ENCODE peak calls at places on chromosome 9, in six cellular contexts. One of them, this sample, is unnamed.
A peak's percentile ranks its signal among the peaks of the same experiment; 100 is the strongest.

GRCh38 chr9:38274746-38275250 is 117.7 kb upstream of the ALDH1B1 start:
- DNase-seq in cardiac fibroblast: no peak
- DNase-seq in astrocyte of the spinal cord: peak; percentile 45
- DNase-seq in stimulated activated CD4-positive, alpha-beta T cell treated with anti-CD3 and anti-CD28 coated beads, Interleukin-2, amount 100 ng/mL, for 48 hours: no peak
- DNase-seq in hippocampal formation: no peak
- DNase-seq in activated naive CD8-positive, alpha-beta T cell treated with anti-CD3 and anti-CD28 coated beads for 36 hours: no peak
- DNase-seq in this sample: no peak

GRCh38 chr9:133527444-133527920 is 2.7 kb upstream of the MYMK start:
- DNase-seq in cardiac fibroblast: peak; percentile 66
- DNase-seq in astrocyte of the spinal cord: no peak
- DNase-seq in stimulated activated CD4-positive, alpha-beta T cell treated with anti-CD3 and anti-CD28 coated beads, Interleukin-2, amount 100 ng/mL, for 48 hours: no peak
- DNase-seq in hippocampal formation: no peak
- DNase-seq in activated naive CD8-positive, alpha-beta T cell treated with anti-CD3 and anti-CD28 coated beads for 36 hours: no peak
- DNase-seq in this sample: no peak

GRCh38 chr9:36928670-36929349 is 105.3 kb downstream of the PAX5 start:
- DNase-seq in cardiac fibroblast: peak; percentile 75
- DNase-seq in astrocyte of the spinal cord: peak; percentile 76
- DNase-seq in stimulated activated CD4-positive, alpha-beta T cell treated with anti-CD3 and anti-CD28 coated beads, Interleukin-2, amount 100 ng/mL, for 48 hours: peak; percentile 19
- DNase-seq in hippocampal formation: no peak
- DNase-seq in activated naive CD8-positive, alpha-beta T cell treated with anti-CD3 and anti-CD28 coated beads for 36 hours: peak; percentile 21
- DNase-seq in this sample: peak; percentile 41

GRCh38 chr9:70475211-70475610 is 60.8 kb upstream of the KLF9 start:
- DNase-seq in cardiac fibroblast: no peak
- DNase-seq in astrocyte of the spinal cord: no peak
- DNase-seq in stimulated activated CD4-positive, alpha-beta T cell treated with anti-CD3 and anti-CD28 coated beads, Interleukin-2, amount 100 ng/mL, for 48 hours: no peak
- DNase-seq in hippocampal formation: no peak
- DNase-seq in activated naive CD8-positive, alpha-beta T cell treated with anti-CD3 and anti-CD28 coated beads for 36 hours: no peak
- DNase-seq in this sample: no peak

GRCh38 chr9:136629879-136630661 is 32.6 kb upstream of the EGFL7 start:
- DNase-seq in cardiac fibroblast: peak; percentile 63
- DNase-seq in astrocyte of the spinal cord: peak; percentile 36
- DNase-seq in stimulated activated CD4-positive, alpha-beta T cell treated with anti-CD3 and anti-CD28 coated beads, Interleukin-2, amount 100 ng/mL, for 48 hours: peak; percentile 54
- DNase-seq in hippocampal formation: no peak
- DNase-seq in activated naive CD8-positive, alpha-beta T cell treated with anti-CD3 and anti-CD28 coated beads for 36 hours: peak; percentile 71
- DNase-seq in this sample: peak; percentile 9

GRCh38 chr9:88077071-88077617 is 61.1 kb downstream of the SPATA31C2 start:
- DNase-seq in cardiac fibroblast: no peak
- DNase-seq in astrocyte of the spinal cord: no peak
- DNase-seq in stimulated activated CD4-positive, alpha-beta T cell treated with anti-CD3 and anti-CD28 coated beads, Interleukin-2, amount 100 ng/mL, for 48 hours: no peak
- DNase-seq in hippocampal formation: no peak
- DNase-seq in activated naive CD8-positive, alpha-beta T cell treated with anti-CD3 and anti-CD28 coated beads for 36 hours: no peak
- DNase-seq in this sample: no peak

GRCh38 chr9:130302785-130303612 is 37.4 kb downstream of the HMCN2 start:
- DNase-seq in cardiac fibroblast: no peak
- DNase-seq in astrocyte of the spinal cord: no peak
- DNase-seq in stimulated activated CD4-positive, alpha-beta T cell treated with anti-CD3 and anti-CD28 coated beads, Interleukin-2, amount 100 ng/mL, for 48 hours: no peak
- DNase-seq in hippocampal formation: no peak
- DNase-seq in activated naive CD8-positive, alpha-beta T cell treated with anti-CD3 and anti-CD28 coated beads for 36 hours: no peak
- DNase-seq in this sample: no peak

GRCh38 chr9:131579789-131580211 is 34.5 kb downstream of the PRRT1B start:
- DNase-seq in cardiac fibroblast: no peak
- DNase-seq in astrocyte of the spinal cord: no peak
- DNase-seq in stimulated activated CD4-positive, alpha-beta T cell treated with anti-CD3 and anti-CD28 coated beads, Interleukin-2, amount 100 ng/mL, for 48 hours: no peak
- DNase-seq in hippocampal formation: no peak
- DNase-seq in activated naive CD8-positive, alpha-beta T cell treated with anti-CD3 and anti-CD28 coated beads for 36 hours: no peak
- DNase-seq in this sample: no peak

GRCh38 chr9:109753308-109753707 is 26.7 kb upstream of the PALM2AKAP2 start:
- DNase-seq in cardiac fibroblast: no peak
- DNase-seq in astrocyte of the spinal cord: no peak
- DNase-seq in stimulated activated CD4-positive, alpha-beta T cell treated with anti-CD3 and anti-CD28 coated beads, Interleukin-2, amount 100 ng/mL, for 48 hours: no peak
- DNase-seq in hippocampal formation: no peak
- DNase-seq in activated naive CD8-positive, alpha-beta T cell treated with anti-CD3 and anti-CD28 coated beads for 36 hours: no peak
- DNase-seq in this sample: no peak

GRCh38 chr9:35749515-35750255 is 598 bp downstream of the RGP1 start:
- DNase-seq in cardiac fibroblast: no peak
- DNase-seq in astrocyte of the spinal cord: no peak
- DNase-seq in stimulated activated CD4-positive, alpha-beta T cell treated with anti-CD3 and anti-CD28 coated beads, Interleukin-2, amount 100 ng/mL, for 48 hours: peak; percentile 25
- DNase-seq in hippocampal formation: no peak
- DNase-seq in activated naive CD8-positive, alpha-beta T cell treated with anti-CD3 and anti-CD28 coated beads for 36 hours: peak; percentile 52
- DNase-seq in this sample: peak; percentile 22

GRCh38 chr9:137064027-137064879 is 6.1 kb downstream of the SAPCD2 start:
- DNase-seq in cardiac fibroblast: peak; percentile 64
- DNase-seq in astrocyte of the spinal cord: no peak
- DNase-seq in stimulated activated CD4-positive, alpha-beta T cell treated with anti-CD3 and anti-CD28 coated beads, Interleukin-2, amount 100 ng/mL, for 48 hours: peak; percentile 75
- DNase-seq in hippocampal formation: peak; percentile 25
- DNase-seq in activated naive CD8-positive, alpha-beta T cell treated with anti-CD3 and anti-CD28 coated beads for 36 hours: peak; percentile 60
- DNase-seq in this sample: peak; percentile 40

GRCh38 chr9:77648458-77649108 is 461 bp upstream of the GNA14 start:
- DNase-seq in cardiac fibroblast: peak; percentile 59
- DNase-seq in astrocyte of the spinal cord: peak; percentile 10
- DNase-seq in stimulated activated CD4-positive, alpha-beta T cell treated with anti-CD3 and anti-CD28 coated beads, Interleukin-2, amount 100 ng/mL, for 48 hours: no peak
- DNase-seq in hippocampal formation: peak; percentile 29
- DNase-seq in activated naive CD8-positive, alpha-beta T cell treated with anti-CD3 and anti-CD28 coated beads for 36 hours: peak; percentile 14
- DNase-seq in this sample: no peak

GRCh38 chr9:131266301-131267229 is 9.7 kb downstream of the FAM78A start:
- DNase-seq in cardiac fibroblast: no peak
- DNase-seq in astrocyte of the spinal cord: no peak
- DNase-seq in stimulated activated CD4-positive, alpha-beta T cell treated with anti-CD3 and anti-CD28 coated beads, Interleukin-2, amount 100 ng/mL, for 48 hours: no peak
- DNase-seq in hippocampal formation: no peak
- DNase-seq in activated naive CD8-positive, alpha-beta T cell treated with anti-CD3 and anti-CD28 coated beads for 36 hours: peak; percentile 63
- DNase-seq in this sample: no peak

GRCh38 chr9:16387382-16387781 is 483.1 kb downstream of the BNC2 start:
- DNase-seq in cardiac fibroblast: peak; percentile 17
- DNase-seq in astrocyte of the spinal cord: no peak
- DNase-seq in stimulated activated CD4-positive, alpha-beta T cell treated with anti-CD3 and anti-CD28 coated beads, Interleukin-2, amount 100 ng/mL, for 48 hours: no peak
- DNase-seq in hippocampal formation: no peak
- DNase-seq in activated naive CD8-positive, alpha-beta T cell treated with anti-CD3 and anti-CD28 coated beads for 36 hours: no peak
- DNase-seq in this sample: no peak

GRCh38 chr9:96344458-96345180 is 38.9 kb downstream of the SLC35D2 start:
- DNase-seq in cardiac fibroblast: peak; percentile 98
- DNase-seq in astrocyte of the spinal cord: peak; percentile 94
- DNase-seq in stimulated activated CD4-positive, alpha-beta T cell treated with anti-CD3 and anti-CD28 coated beads, Interleukin-2, amount 100 ng/mL, for 48 hours: no peak
- DNase-seq in hippocampal formation: peak; percentile 80
- DNase-seq in activated naive CD8-positive, alpha-beta T cell treated with anti-CD3 and anti-CD28 coated beads for 36 hours: no peak
- DNase-seq in this sample: peak; percentile 84

GRCh38 chr9:13804532-13804931 is 509.4 kb downstream of the NFIB start:
- DNase-seq in cardiac fibroblast: no peak
- DNase-seq in astrocyte of the spinal cord: peak; percentile 20
- DNase-seq in stimulated activated CD4-positive, alpha-beta T cell treated with anti-CD3 and anti-CD28 coated beads, Interleukin-2, amount 100 ng/mL, for 48 hours: no peak
- DNase-seq in hippocampal formation: no peak
- DNase-seq in activated naive CD8-positive, alpha-beta T cell treated with anti-CD3 and anti-CD28 coated beads for 36 hours: no peak
- DNase-seq in this sample: peak; percentile 65

GRCh38 chr9:133705576-133705975 is 32.6 kb downstream of the SARDH start:
- DNase-seq in cardiac fibroblast: no peak
- DNase-seq in astrocyte of the spinal cord: no peak
- DNase-seq in stimulated activated CD4-positive, alpha-beta T cell treated with anti-CD3 and anti-CD28 coated beads, Interleukin-2, amount 100 ng/mL, for 48 hours: no peak
- DNase-seq in hippocampal formation: no peak
- DNase-seq in activated naive CD8-positive, alpha-beta T cell treated with anti-CD3 and anti-CD28 coated beads for 36 hours: no peak
- DNase-seq in this sample: no peak

GRCh38 chr9:135330685-135331590 is 148.6 kb upstream of the PPP1R26 start:
- DNase-seq in cardiac fibroblast: no peak
- DNase-seq in astrocyte of the spinal cord: no peak
- DNase-seq in stimulated activated CD4-positive, alpha-beta T cell treated with anti-CD3 and anti-CD28 coated beads, Interleukin-2, amount 100 ng/mL, for 48 hours: no peak
- DNase-seq in hippocampal formation: no peak
- DNase-seq in activated naive CD8-positive, alpha-beta T cell treated with anti-CD3 and anti-CD28 coated beads for 36 hours: no peak
- DNase-seq in this sample: no peak

GRCh38 chr9:69900406-69900805 is 79.8 kb downstream of the CFAP95 start:
- DNase-seq in cardiac fibroblast: no peak
- DNase-seq in astrocyte of the spinal cord: peak; percentile 71
- DNase-seq in stimulated activated CD4-positive, alpha-beta T cell treated with anti-CD3 and anti-CD28 coated beads, Interleukin-2, amount 100 ng/mL, for 48 hours: no peak
- DNase-seq in hippocampal formation: no peak
- DNase-seq in activated naive CD8-positive, alpha-beta T cell treated with anti-CD3 and anti-CD28 coated beads for 36 hours: no peak
- DNase-seq in this sample: no peak

GRCh38 chr9:96674914-96675538 is 19.9 kb upstream of the PRXL2C start:
- DNase-seq in cardiac fibroblast: peak; percentile 56
- DNase-seq in astrocyte of the spinal cord: peak; percentile 83
- DNase-seq in stimulated activated CD4-positive, alpha-beta T cell treated with anti-CD3 and anti-CD28 coated beads, Interleukin-2, amount 100 ng/mL, for 48 hours: no peak
- DNase-seq in hippocampal formation: no peak
- DNase-seq in activated naive CD8-positive, alpha-beta T cell treated with anti-CD3 and anti-CD28 coated beads for 36 hours: no peak
- DNase-seq in this sample: peak; percentile 88

GRCh38 chr9:17783227-17783626 is 204.4 kb downstream of the SH3GL2 start:
- DNase-seq in cardiac fibroblast: peak; percentile 6
- DNase-seq in astrocyte of the spinal cord: no peak
- DNase-seq in stimulated activated CD4-positive, alpha-beta T cell treated with anti-CD3 and anti-CD28 coated beads, Interleukin-2, amount 100 ng/mL, for 48 hours: no peak
- DNase-seq in hippocampal formation: no peak
- DNase-seq in activated naive CD8-positive, alpha-beta T cell treated with anti-CD3 and anti-CD28 coated beads for 36 hours: no peak
- DNase-seq in this sample: no peak

GRCh38 chr9:127418037-127418471 is 6.1 kb upstream of the ZNF79 start:
- DNase-seq in cardiac fibroblast: peak; percentile 21
- DNase-seq in astrocyte of the spinal cord: no peak
- DNase-seq in stimulated activated CD4-positive, alpha-beta T cell treated with anti-CD3 and anti-CD28 coated beads, Interleukin-2, amount 100 ng/mL, for 48 hours: no peak
- DNase-seq in hippocampal formation: no peak
- DNase-seq in activated naive CD8-positive, alpha-beta T cell treated with anti-CD3 and anti-CD28 coated beads for 36 hours: peak; percentile 53
- DNase-seq in this sample: no peak

GRCh38 chr9:73148447-73148937 is 3.2 kb upstream of the ANXA1 start:
- DNase-seq in cardiac fibroblast: peak; percentile 45
- DNase-seq in astrocyte of the spinal cord: no peak
- DNase-seq in stimulated activated CD4-positive, alpha-beta T cell treated with anti-CD3 and anti-CD28 coated beads, Interleukin-2, amount 100 ng/mL, for 48 hours: no peak
- DNase-seq in hippocampal formation: no peak
- DNase-seq in activated naive CD8-positive, alpha-beta T cell treated with anti-CD3 and anti-CD28 coated beads for 36 hours: no peak
- DNase-seq in this sample: no peak

GRCh38 chr9:109317979-109318671 is 2.7 kb downstream of the EPB41L4B start:
- DNase-seq in cardiac fibroblast: no peak
- DNase-seq in astrocyte of the spinal cord: no peak
- DNase-seq in stimulated activated CD4-positive, alpha-beta T cell treated with anti-CD3 and anti-CD28 coated beads, Interleukin-2, amount 100 ng/mL, for 48 hours: no peak
- DNase-seq in hippocampal formation: no peak
- DNase-seq in activated naive CD8-positive, alpha-beta T cell treated with anti-CD3 and anti-CD28 coated beads for 36 hours: no peak
- DNase-seq in this sample: no peak

GRCh38 chr9:116501871-116502270 is 185.2 kb upstream of the TRIM32 start:
- DNase-seq in cardiac fibroblast: no peak
- DNase-seq in astrocyte of the spinal cord: peak; percentile 23
- DNase-seq in stimulated activated CD4-positive, alpha-beta T cell treated with anti-CD3 and anti-CD28 coated beads, Interleukin-2, amount 100 ng/mL, for 48 hours: no peak
- DNase-seq in hippocampal formation: no peak
- DNase-seq in activated naive CD8-positive, alpha-beta T cell treated with anti-CD3 and anti-CD28 coated beads for 36 hours: no peak
- DNase-seq in this sample: peak; percentile 74

GRCh38 chr9:36218411-36218901 is 27.7 kb downstream of the CLTA start:
- DNase-seq in cardiac fibroblast: no peak
- DNase-seq in astrocyte of the spinal cord: no peak
- DNase-seq in stimulated activated CD4-positive, alpha-beta T cell treated with anti-CD3 and anti-CD28 coated beads, Interleukin-2, amount 100 ng/mL, for 48 hours: no peak
- DNase-seq in hippocampal formation: peak; percentile 39
- DNase-seq in activated naive CD8-positive, alpha-beta T cell treated with anti-CD3 and anti-CD28 coated beads for 36 hours: peak; percentile 16
- DNase-seq in this sample: peak; percentile 87